ENCODE peak calls at places on chromosomes 6 and 20, in six cellular contexts. L, D, B, S, Q and H are unnamed samples.
A peak's percentile ranks its signal among the peaks of the same experiment; 100 is the strongest.

GRCh38 chr6:34745277-34746103 is 11.8 kb upstream of the SNRPC start:
- DNase-seq in L (peak; percentile 77), S (no peak), Q (peak; percentile 72), D (no peak), B (no peak), H (no peak)

GRCh38 chr6:104705095-104705707 is 154.5 kb downstream of the HACE1 start:
- DNase-seq in D (no peak), L (peak; percentile 50), B (no peak), Q (no peak), S (no peak), H (no peak)

GRCh38 chr20:41671143-41671542 is 53.0 kb upstream of the CHD6 start:
- DNase-seq in B (no peak), S (no peak), L (no peak), Q (no peak), D (no peak), H (no peak)

GRCh38 chr6:48280035-48280434 is 169.0 kb upstream of the PTCHD4 start:
- DNase-seq in L (no peak), S (no peak), D (no peak), B (no peak), Q (no peak), H (no peak)

GRCh38 chr6:78132681-78133410 is 480.0 kb downstream of the MEI4 start:
- DNase-seq in B (no peak), Q (no peak), L (no peak), D (no peak), S (no peak), H (no peak)

GRCh38 chr6:166760288-166760687 is 133.2 kb upstream of the RPS6KA2 start:
- DNase-seq in D (no peak), L (no peak), S (no peak), B (no peak), Q (no peak), H (no peak)

GRCh38 chr6:99746261-99746895 is 139.7 kb downstream of the PRDM13 start:
- DNase-seq in S (peak; percentile 39), Q (peak; percentile 48), B (peak; percentile 20), L (peak; percentile 43), D (peak; percentile 23), H (peak; percentile 72)

GRCh38 chr6:117547688-117548621 is 54.4 kb downstream of the GOPC start:
- DNase-seq in D (no peak), S (peak; percentile 80), Q (no peak), B (no peak), L (no peak), H (no peak)

GRCh38 chr20:45826381-45827019 is 612 bp downstream of the TNNC2 start:
- DNase-seq in Q (no peak), D (no peak), S (no peak), L (peak; percentile 67), B (no peak), H (no peak)

GRCh38 chr6:39289490-39289889 is 24.7 kb downstream of the KCNK17 start:
- DNase-seq in B (no peak), Q (no peak), S (no peak), L (no peak), D (no peak), H (no peak)

GRCh38 chr6:76264466-76264865 is 192.0 kb upstream of the IMPG1 start:
- DNase-seq in Q (no peak), B (no peak), D (no peak), S (no peak), L (no peak), H (no peak)

GRCh38 chr6:121838842-121839241 is 403.4 kb downstream of the GJA1 start:
- DNase-seq in S (no peak), D (no peak), Q (no peak), L (no peak), B (no peak), H (no peak)

GRCh38 chr20:9488063-9488462 is 26.3 kb upstream of the LAMP5 start:
- DNase-seq in S (no peak), L (no peak), Q (no peak), B (no peak), D (no peak), H (no peak)

GRCh38 chr6:45613678-45614077 is 235.9 kb upstream of the SUPT3H start:
- DNase-seq in Q (no peak), L (no peak), S (no peak), D (no peak), B (no peak), H (no peak)

GRCh38 chr6:163668061-163668426 is 253.5 kb downstream of the QKI start:
- DNase-seq in Q (no peak), L (no peak), D (no peak), S (no peak), B (no peak), H (no peak)

GRCh38 chr6:38755207-38755606 is 40.1 kb downstream of the DNAH8 start:
- DNase-seq in D (no peak), B (no peak), Q (no peak), L (no peak), S (no peak), H (no peak)

GRCh38 chr6:45900808-45901752 is 114.6 kb downstream of the CLIC5 start:
- DNase-seq in S (no peak), D (peak; percentile 7), B (no peak), L (no peak), Q (no peak), H (no peak)

GRCh38 chr6:113476937-113477839 is 380.0 kb upstream of the MARCKS start:
- DNase-seq in D (no peak), S (no peak), L (no peak), B (no peak), Q (no peak), H (no peak)

GRCh38 chr6:31139599-31139998 is 733 bp upstream of the PSORS1C2 start:
- DNase-seq in B (no peak), S (no peak), D (no peak), L (no peak), Q (no peak), H (peak; percentile 22)

GRCh38 chr6:19159087-19159486 is 678.1 kb upstream of the ID4 start:
- DNase-seq in B (no peak), S (no peak), D (no peak), Q (no peak), L (no peak), H (no peak)

DNA sequence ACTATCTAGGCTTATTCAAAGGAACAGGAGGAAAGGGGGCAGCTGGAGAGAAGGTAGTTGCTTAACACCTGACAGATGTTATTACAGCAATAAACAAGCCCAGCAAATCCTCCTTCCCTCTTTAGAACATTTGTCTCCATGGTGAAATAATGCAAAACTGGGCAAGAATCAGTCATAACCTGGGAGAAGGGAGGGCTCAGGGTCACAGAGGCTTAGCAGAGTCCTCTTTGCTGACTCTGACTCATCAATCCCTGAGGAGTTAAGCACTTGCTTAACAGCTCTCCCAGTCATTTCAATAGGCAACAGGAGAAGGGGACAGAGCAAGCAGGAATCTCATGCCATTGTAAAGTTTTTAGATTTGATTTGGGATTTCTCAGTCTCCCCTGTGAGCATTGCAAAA is 230.2 kb downstream of the IBTK start:
- DNase-seq in L (no peak), Q (peak; percentile 79), B (no peak), D (no peak), S (no peak), H (peak; percentile 71)
- TF ChIP-seq EP300 in L (no peak), Q (no peak), B (no peak), D (no peak), S (no peak), H (no peak)

GRCh38 chr20:17518339-17519052 is 12.7 kb downstream of the BFSP1 start:
- DNase-seq in B (no peak), Q (no peak), D (no peak), L (peak; percentile 79), S (peak; percentile 45), H (no peak)
- TF ChIP-seq RAD21 in B (no peak), Q (no peak), D (no peak), L (no peak), S (no peak), H (no peak)

DNA sequence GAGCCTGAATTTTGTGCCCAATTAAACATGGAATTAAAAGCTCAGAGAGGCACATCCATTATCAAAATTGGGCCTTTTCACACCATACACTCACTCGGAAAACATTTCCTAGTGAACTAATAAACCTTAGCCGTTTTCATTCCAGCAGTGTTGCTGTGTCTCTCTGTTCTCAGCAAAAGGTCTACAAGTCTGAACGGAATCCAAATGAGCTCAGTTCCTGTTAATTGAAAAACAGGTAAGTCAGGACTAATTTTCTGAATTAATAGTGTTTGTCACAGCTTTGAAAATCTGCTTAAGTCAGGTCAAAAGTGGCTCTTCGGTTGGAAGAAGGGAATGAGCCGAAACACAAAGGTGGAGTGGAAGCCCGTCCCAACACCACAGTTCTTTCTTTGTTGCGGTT is 163.3 kb upstream of the RALGAPA2 start:
- DNase-seq in S (no peak), L (no peak), D (no peak), Q (no peak), B (no peak), H (no peak)
- TF ChIP-seq EP300 in S (no peak), L (no peak), D (no peak), Q (no peak), B (no peak), H (no peak)

GRCh38 chr6:126054258-126054702 is 67.9 kb downstream of the TRMT11 start:
- DNase-seq in D (no peak), Q (no peak), L (peak; percentile 40), B (no peak), S (peak; percentile 14), H (no peak)
- TF ChIP-seq RAD21 in D (no peak), Q (no peak), L (no peak), B (no peak), S (peak; percentile 28), H (no peak)

GRCh38 chr20:63520939-63521601 is 505 bp downstream of the PPDPF start:
- DNase-seq in D (no peak), B (no peak), Q (peak; percentile 40), L (peak; percentile 83), S (peak; percentile 91), H (peak; percentile 69)
- TF ChIP-seq EP300 in D (no peak), B (no peak), Q (no peak), L (no peak), S (no peak), H (no peak)

GRCh38 chr6:134000443-134000842 is 47.4 kb downstream of the TBPL1 start:
- DNase-seq in S (no peak), D (no peak), L (no peak), Q (no peak), B (no peak), H (no peak)
- TF ChIP-seq RAD21 in S (no peak), D (no peak), L (no peak), Q (no peak), B (no peak), H (no peak)